ENCODE peak calls at places on chromosomes 16 and 17, in six cellular contexts. One of them, this sample, is unnamed.
A peak's percentile ranks its signal among the peaks of the same experiment; 100 is the strongest.

GRCh38 chr17:47208744-47209488 is at the start of gene MYL4:
- DNase-seq in activated CD4-positive, alpha-beta T cell treated with anti-CD3 and anti-CD28 coated beads, Interleukin-2, amount 50 U/mL, for 1 hour: no peak
- DNase-seq in progenitor cell of endocrine pancreas: no peak
- DNase-seq in GM20000: no peak
- DNase-seq in cardiac fibroblast: no peak
- DNase-seq in Caco-2: no peak
- DNase-seq in this sample: no peak

GRCh38 chr17:71975998-71976649 is 144.7 kb upstream of the SOX9 start:
- DNase-seq in Caco-2: no peak
- DNase-seq in cardiac fibroblast: peak; percentile 96
- DNase-seq in progenitor cell of endocrine pancreas: no peak
- DNase-seq in activated CD4-positive, alpha-beta T cell treated with anti-CD3 and anti-CD28 coated beads, Interleukin-2, amount 50 U/mL, for 1 hour: no peak
- DNase-seq in GM20000: no peak
- DNase-seq in this sample: no peak

GRCh38 chr16:23835390-23836077 is at the start of gene PRKCB:
- DNase-seq in Caco-2: peak; percentile 42
- DNase-seq in GM20000: peak; percentile 97
- DNase-seq in activated CD4-positive, alpha-beta T cell treated with anti-CD3 and anti-CD28 coated beads, Interleukin-2, amount 50 U/mL, for 1 hour: peak; percentile 89
- DNase-seq in progenitor cell of endocrine pancreas: peak; percentile 78
- DNase-seq in cardiac fibroblast: peak; percentile 9
- DNase-seq in this sample: peak; percentile 90

GRCh38 chr16:9123871-9124270 is 32.4 kb downstream of the HAPSTR1 start:
- DNase-seq in Caco-2: no peak
- DNase-seq in progenitor cell of endocrine pancreas: no peak
- DNase-seq in cardiac fibroblast: peak; percentile 22
- DNase-seq in GM20000: no peak
- DNase-seq in activated CD4-positive, alpha-beta T cell treated with anti-CD3 and anti-CD28 coated beads, Interleukin-2, amount 50 U/mL, for 1 hour: no peak
- DNase-seq in this sample: no peak

GRCh38 chr17:81802856-81803643 is 900 bp upstream of the GCGR start:
- DNase-seq in GM20000: no peak
- DNase-seq in progenitor cell of endocrine pancreas: no peak
- DNase-seq in activated CD4-positive, alpha-beta T cell treated with anti-CD3 and anti-CD28 coated beads, Interleukin-2, amount 50 U/mL, for 1 hour: no peak
- DNase-seq in cardiac fibroblast: no peak
- DNase-seq in Caco-2: no peak
- DNase-seq in this sample: no peak

GRCh38 chr16:4200000-4200780 is 41.7 kb downstream of the SRL start:
- DNase-seq in progenitor cell of endocrine pancreas: peak; percentile 55
- DNase-seq in Caco-2: peak; percentile 73
- DNase-seq in cardiac fibroblast: peak; percentile 77
- DNase-seq in activated CD4-positive, alpha-beta T cell treated with anti-CD3 and anti-CD28 coated beads, Interleukin-2, amount 50 U/mL, for 1 hour: peak; percentile 26
- DNase-seq in GM20000: peak; percentile 53
- DNase-seq in this sample: peak; percentile 35

GRCh38 chr17:1766382-1767135 is 4.7 kb downstream of the SERPINF1 start:
- DNase-seq in cardiac fibroblast: no peak
- DNase-seq in activated CD4-positive, alpha-beta T cell treated with anti-CD3 and anti-CD28 coated beads, Interleukin-2, amount 50 U/mL, for 1 hour: no peak
- DNase-seq in Caco-2: no peak
- DNase-seq in progenitor cell of endocrine pancreas: no peak
- DNase-seq in GM20000: no peak
- DNase-seq in this sample: no peak

GRCh38 chr17:42775534-42776098 is 2.4 kb downstream of the VPS25 start:
- DNase-seq in activated CD4-positive, alpha-beta T cell treated with anti-CD3 and anti-CD28 coated beads, Interleukin-2, amount 50 U/mL, for 1 hour: no peak
- DNase-seq in GM20000: peak; percentile 49
- DNase-seq in progenitor cell of endocrine pancreas: no peak
- DNase-seq in cardiac fibroblast: peak; percentile 85
- DNase-seq in Caco-2: no peak
- DNase-seq in this sample: no peak

GRCh38 chr17:79837888-79838540 is 1.2 kb downstream of the CBX4 start:
- DNase-seq in cardiac fibroblast: no peak
- DNase-seq in progenitor cell of endocrine pancreas: no peak
- DNase-seq in GM20000: no peak
- DNase-seq in Caco-2: no peak
- DNase-seq in activated CD4-positive, alpha-beta T cell treated with anti-CD3 and anti-CD28 coated beads, Interleukin-2, amount 50 U/mL, for 1 hour: no peak
- DNase-seq in this sample: no peak

GRCh38 chr17:2796164-2797140 is at the start of gene RAP1GAP2:
- DNase-seq in cardiac fibroblast: no peak
- DNase-seq in progenitor cell of endocrine pancreas: no peak
- DNase-seq in GM20000: no peak
- DNase-seq in activated CD4-positive, alpha-beta T cell treated with anti-CD3 and anti-CD28 coated beads, Interleukin-2, amount 50 U/mL, for 1 hour: peak; percentile 62
- DNase-seq in Caco-2: no peak
- DNase-seq in this sample: no peak

GRCh38 chr17:42937712-42938596 is 26.3 kb downstream of the AARSD1 start:
- DNase-seq in cardiac fibroblast: peak; percentile 78
- DNase-seq in progenitor cell of endocrine pancreas: peak; percentile 30
- DNase-seq in activated CD4-positive, alpha-beta T cell treated with anti-CD3 and anti-CD28 coated beads, Interleukin-2, amount 50 U/mL, for 1 hour: peak; percentile 2
- DNase-seq in GM20000: peak; percentile 40
- DNase-seq in Caco-2: peak; percentile 65
- DNase-seq in this sample: peak; percentile 52

GRCh38 chr17:45260204-45260783 is 1.6 kb downstream of the SPATA32 start:
- DNase-seq in progenitor cell of endocrine pancreas: no peak
- DNase-seq in Caco-2: no peak
- DNase-seq in activated CD4-positive, alpha-beta T cell treated with anti-CD3 and anti-CD28 coated beads, Interleukin-2, amount 50 U/mL, for 1 hour: no peak
- DNase-seq in GM20000: no peak
- DNase-seq in cardiac fibroblast: no peak
- DNase-seq in this sample: no peak

GRCh38 chr17:45776896-45777295 is 7.2 kb upstream of the CRHR1 start:
- DNase-seq in cardiac fibroblast: no peak
- DNase-seq in GM20000: no peak
- DNase-seq in progenitor cell of endocrine pancreas: no peak
- DNase-seq in Caco-2: no peak
- DNase-seq in activated CD4-positive, alpha-beta T cell treated with anti-CD3 and anti-CD28 coated beads, Interleukin-2, amount 50 U/mL, for 1 hour: no peak
- DNase-seq in this sample: no peak

GRCh38 chr16:28210979-28211505 is 723 bp downstream of the XPO6 start:
- DNase-seq in GM20000: peak; percentile 66
- DNase-seq in cardiac fibroblast: peak; percentile 80
- DNase-seq in progenitor cell of endocrine pancreas: peak; percentile 28
- DNase-seq in Caco-2: peak; percentile 44
- DNase-seq in activated CD4-positive, alpha-beta T cell treated with anti-CD3 and anti-CD28 coated beads, Interleukin-2, amount 50 U/mL, for 1 hour: peak; percentile 60
- DNase-seq in this sample: peak; percentile 11

GRCh38 chr16:78150233-78150632 is 50.8 kb downstream of the WWOX start:
- DNase-seq in cardiac fibroblast: no peak
- DNase-seq in progenitor cell of endocrine pancreas: no peak
- DNase-seq in GM20000: no peak
- DNase-seq in activated CD4-positive, alpha-beta T cell treated with anti-CD3 and anti-CD28 coated beads, Interleukin-2, amount 50 U/mL, for 1 hour: no peak
- DNase-seq in Caco-2: no peak
- DNase-seq in this sample: no peak

GRCh38 chr16:16080465-16081065 is 131.1 kb downstream of the ABCC1 start:
- DNase-seq in cardiac fibroblast: no peak
- DNase-seq in Caco-2: no peak
- DNase-seq in GM20000: no peak
- DNase-seq in progenitor cell of endocrine pancreas: no peak
- DNase-seq in activated CD4-positive, alpha-beta T cell treated with anti-CD3 and anti-CD28 coated beads, Interleukin-2, amount 50 U/mL, for 1 hour: no peak
- DNase-seq in this sample: no peak

GRCh38 chr17:38789185-38789584 is 10.2 kb downstream of the PIP4K2B start:
- DNase-seq in Caco-2: no peak
- DNase-seq in progenitor cell of endocrine pancreas: no peak
- DNase-seq in activated CD4-positive, alpha-beta T cell treated with anti-CD3 and anti-CD28 coated beads, Interleukin-2, amount 50 U/mL, for 1 hour: no peak
- DNase-seq in cardiac fibroblast: no peak
- DNase-seq in GM20000: no peak
- DNase-seq in this sample: peak; percentile 68

GRCh38 chr16:31417916-31418315 is 10.2 kb downstream of the COX6A2 start:
- DNase-seq in cardiac fibroblast: no peak
- DNase-seq in progenitor cell of endocrine pancreas: no peak
- DNase-seq in activated CD4-positive, alpha-beta T cell treated with anti-CD3 and anti-CD28 coated beads, Interleukin-2, amount 50 U/mL, for 1 hour: no peak
- DNase-seq in Caco-2: no peak
- DNase-seq in GM20000: no peak
- DNase-seq in this sample: no peak

GRCh38 chr17:79080349-79080748 is 5.7 kb downstream of the ENGASE start:
- DNase-seq in Caco-2: no peak
- DNase-seq in GM20000: no peak
- DNase-seq in cardiac fibroblast: no peak
- DNase-seq in progenitor cell of endocrine pancreas: no peak
- DNase-seq in activated CD4-positive, alpha-beta T cell treated with anti-CD3 and anti-CD28 coated beads, Interleukin-2, amount 50 U/mL, for 1 hour: no peak
- DNase-seq in this sample: no peak

GRCh38 chr17:26731005-26731921 is 562.7 kb upstream of the WSB1 start:
- DNase-seq in progenitor cell of endocrine pancreas: no peak
- DNase-seq in activated CD4-positive, alpha-beta T cell treated with anti-CD3 and anti-CD28 coated beads, Interleukin-2, amount 50 U/mL, for 1 hour: no peak
- DNase-seq in cardiac fibroblast: no peak
- DNase-seq in Caco-2: no peak
- DNase-seq in GM20000: no peak
- DNase-seq in this sample: no peak

GRCh38 chr17:18323007-18323406 is 7.9 kb downstream of the SMCR8 start:
- DNase-seq in activated CD4-positive, alpha-beta T cell treated with anti-CD3 and anti-CD28 coated beads, Interleukin-2, amount 50 U/mL, for 1 hour: no peak
- DNase-seq in Caco-2: no peak
- DNase-seq in progenitor cell of endocrine pancreas: no peak
- DNase-seq in cardiac fibroblast: peak; percentile 26
- DNase-seq in GM20000: no peak
- DNase-seq in this sample: no peak

GRCh38 chr16:19415918-19416317 is 1.8 kb upstream of the TMC5 start:
- DNase-seq in activated CD4-positive, alpha-beta T cell treated with anti-CD3 and anti-CD28 coated beads, Interleukin-2, amount 50 U/mL, for 1 hour: no peak
- DNase-seq in GM20000: no peak
- DNase-seq in progenitor cell of endocrine pancreas: no peak
- DNase-seq in cardiac fibroblast: no peak
- DNase-seq in Caco-2: no peak
- DNase-seq in this sample: no peak

GRCh38 chr17:2982854-2983636 is 80.4 kb downstream of the OR1D5 start:
- DNase-seq in cardiac fibroblast: peak; percentile 62
- DNase-seq in GM20000: no peak
- DNase-seq in Caco-2: no peak
- DNase-seq in progenitor cell of endocrine pancreas: no peak
- DNase-seq in activated CD4-positive, alpha-beta T cell treated with anti-CD3 and anti-CD28 coated beads, Interleukin-2, amount 50 U/mL, for 1 hour: no peak
- DNase-seq in this sample: no peak